ENCODE peak calls at places on chromosomes 5 and 9, in four cellular contexts. Q is adrenal gland, I is endothelial cell, D is nephron progenitor cell. Y is an unnamed sample.

GRCh38 chr9:114810614-114811013 is 4.8 kb upstream of the TNFSF15 start:
- DNase-seq in Q (no peak), I (no peak), D (no peak), Y (no peak)

GRCh38 chr5:141853895-141854626 is 24.1 kb downstream of the PCDH1 start:
- DNase-seq in Q (no peak), I (no peak), D (no peak), Y (no peak)

GRCh38 chr9:91937727-91938126 is 12.3 kb downstream of the ROR2 start:
- DNase-seq in Q (no peak), I (no peak), D (no peak), Y (no peak)

GRCh38 chr9:88799706-88800682 is 191.3 kb upstream of the S1PR3 start:
- DNase-seq in Q (no peak), I (no peak), D (no peak), Y (no peak)

GRCh38 chr5:31023105-31023504 is 170.4 kb upstream of the CDH6 start:
- DNase-seq in Q (no peak), I (no peak), D (no peak), Y (no peak)

GRCh38 chr5:1281038-1281882 is 13.6 kb downstream of the TERT start:
- DNase-seq in Q (no peak), I (no peak), D (no peak), Y (no peak)

GRCh38 chr9:9904021-9904420 is 708.8 kb downstream of the PTPRD start:
- DNase-seq in Q (no peak), I (no peak), D (no peak), Y (no peak)

GRCh38 chr9:18405240-18405639 is 68.7 kb upstream of the ADAMTSL1 start:
- DNase-seq in Q (no peak), I (no peak), D (no peak), Y (no peak)

GRCh38 chr5:102867999-102868662 is 113.0 kb downstream of the PAM start:
- DNase-seq in Q (no peak), I (no peak), D (no peak), Y (no peak)

GRCh38 chr5:107217721-107218130 is 453.0 kb downstream of the EFNA5 start:
- DNase-seq in Q (no peak), I (no peak), D (no peak), Y (no peak)

GRCh38 chr5:149654893-149655505 is 73.7 kb downstream of the ARHGEF37 start:
- DNase-seq in Q (no peak), I (no peak), D (no peak), Y (no peak)

GRCh38 chr9:79104216-79104615 is 467.5 kb upstream of the TLE4 start:
- DNase-seq in Q (no peak), I (no peak), D (no peak), Y (no peak)

GRCh38 chr9:110579763-110580255 is 268 bp upstream of the SVEP1 start:
- DNase-seq in Q (no peak), I (no peak), D (peak), Y (no peak)

GRCh38 chr9:27549196-27549737 is 19.7 kb upstream of the MOB3B start:
- DNase-seq in Q (no peak), I (no peak), D (no peak), Y (no peak)

GRCh38 chr5:119330367-119331183 is 25.2 kb upstream of the TNFAIP8 start:
- DNase-seq in Q (no peak), I (no peak), D (no peak), Y (no peak)

GRCh38 chr5:78109891-78110324 is 184.6 kb downstream of the AP3B1 start:
- DNase-seq in Q (no peak), I (no peak), D (no peak), Y (no peak)

GRCh38 chr5:61200582-61201155 is 38.4 kb upstream of the SMIM15 start:
- DNase-seq in Q (no peak), I (no peak), D (no peak), Y (no peak)

GRCh38 chr9:129323376-129323998 is 145.4 kb upstream of the IER5L start:
- DNase-seq in Q (no peak), I (no peak), D (no peak), Y (no peak)

GRCh38 chr5:66796306-66797292 is 200.4 kb downstream of the MAST4 start:
- DNase-seq in Q (no peak), I (no peak), D (no peak), Y (no peak)

GRCh38 chr5:160165137-160166068 is 46.2 kb upstream of the PWWP2A start:
- DNase-seq in Q (peak), I (no peak), D (peak), Y (peak)

GRCh38 chr9:38036359-38037084 is 32.5 kb downstream of the SHB start:
- DNase-seq in Q (no peak), I (no peak), D (no peak), Y (no peak)

GRCh38 chr5:135602882-135603721 is 24.3 kb upstream of the CXCL14 start:
- DNase-seq in Q (no peak), I (no peak), D (no peak), Y (no peak)

GRCh38 chr9:87442451-87442850 is 55.2 kb upstream of the DAPK1 start:
- DNase-seq in Q (no peak), I (no peak), D (no peak), Y (no peak)

GRCh38 chr9:8292657-8293056 is 493.1 kb upstream of the DMAC1 start:
- DNase-seq in Q (no peak), I (no peak), D (no peak), Y (no peak)

GRCh38 chr5:140357731-140358093 is 2.3 kb upstream of the SLC4A9 start:
- DNase-seq in Q (peak), I (peak), D (peak), Y (peak)

GRCh38 chr5:99955962-99956361 is 579.2 kb upstream of the FAM174A start:
- DNase-seq in Q (no peak), I (no peak), D (no peak), Y (no peak)

DNA sequence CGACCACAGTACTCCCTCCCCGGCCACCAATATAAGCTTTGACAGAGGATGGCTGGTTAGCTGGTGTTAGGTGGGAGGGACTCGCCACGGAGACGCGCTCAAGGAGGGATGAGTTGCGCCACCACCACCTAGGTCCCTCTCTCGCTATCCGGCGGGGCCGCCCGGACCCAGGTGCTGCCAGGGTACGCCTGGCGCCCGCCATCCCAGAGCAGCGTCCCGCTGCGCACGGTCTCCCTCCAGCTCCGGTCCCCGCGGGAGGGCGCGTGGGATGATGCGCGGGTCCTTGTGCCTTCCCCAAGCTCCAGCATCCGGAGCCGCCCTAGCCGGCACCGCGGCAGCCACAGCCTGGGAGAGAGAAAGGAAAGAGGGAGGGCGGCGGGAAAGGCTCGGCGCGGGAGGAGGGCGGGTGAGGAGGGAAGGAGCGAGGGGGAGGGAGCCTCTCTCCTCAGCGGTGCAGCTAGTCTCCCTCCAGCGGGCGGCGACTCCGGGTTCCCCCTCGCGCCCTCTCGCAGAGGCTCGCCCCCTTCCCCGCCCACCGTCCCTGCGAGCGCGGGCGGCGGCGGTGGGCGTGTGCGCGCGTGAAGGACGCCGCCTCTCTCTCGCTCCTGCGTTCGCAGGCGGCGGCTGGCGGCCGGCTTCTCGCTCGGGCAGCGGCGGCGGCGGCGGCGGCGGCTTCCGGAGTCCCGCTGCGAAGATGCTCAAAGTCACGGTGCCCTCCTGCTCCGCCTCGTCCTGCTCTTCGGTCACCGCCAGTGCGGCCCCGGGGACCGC is at the start of gene CAMK4:
- DNase-seq in Q (peak), I (peak), D (peak), Y (no peak)
- TF ChIP-seq CTCF in Q (no peak), I (no peak), D (no peak), Y (no peak)

DNA sequence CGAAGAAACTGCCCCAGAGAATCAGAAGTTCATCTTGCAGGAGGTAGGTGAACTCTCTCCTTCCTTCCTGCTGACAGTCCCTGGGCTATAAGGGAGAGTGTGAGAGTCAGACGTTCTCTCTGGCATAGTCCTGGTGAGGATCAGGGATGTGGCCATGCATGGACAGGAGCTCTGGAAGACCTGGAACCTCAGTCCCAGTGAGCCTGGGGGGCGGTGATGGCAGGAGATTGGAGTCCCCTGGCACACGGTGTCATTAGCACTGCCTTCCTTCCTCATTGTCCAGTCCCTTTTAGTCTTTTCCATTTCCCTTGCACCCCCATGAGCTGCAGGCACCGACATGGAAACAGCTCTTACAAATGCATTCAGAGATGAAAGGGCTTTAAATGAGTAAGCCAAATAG is 38.6 kb downstream of the GALNT12 start:
- DNase-seq in Q (no peak), I (no peak), D (no peak), Y (no peak)
- TF ChIP-seq CTCF in Q (no peak), I (no peak), D (no peak), Y (no peak)

DNA sequence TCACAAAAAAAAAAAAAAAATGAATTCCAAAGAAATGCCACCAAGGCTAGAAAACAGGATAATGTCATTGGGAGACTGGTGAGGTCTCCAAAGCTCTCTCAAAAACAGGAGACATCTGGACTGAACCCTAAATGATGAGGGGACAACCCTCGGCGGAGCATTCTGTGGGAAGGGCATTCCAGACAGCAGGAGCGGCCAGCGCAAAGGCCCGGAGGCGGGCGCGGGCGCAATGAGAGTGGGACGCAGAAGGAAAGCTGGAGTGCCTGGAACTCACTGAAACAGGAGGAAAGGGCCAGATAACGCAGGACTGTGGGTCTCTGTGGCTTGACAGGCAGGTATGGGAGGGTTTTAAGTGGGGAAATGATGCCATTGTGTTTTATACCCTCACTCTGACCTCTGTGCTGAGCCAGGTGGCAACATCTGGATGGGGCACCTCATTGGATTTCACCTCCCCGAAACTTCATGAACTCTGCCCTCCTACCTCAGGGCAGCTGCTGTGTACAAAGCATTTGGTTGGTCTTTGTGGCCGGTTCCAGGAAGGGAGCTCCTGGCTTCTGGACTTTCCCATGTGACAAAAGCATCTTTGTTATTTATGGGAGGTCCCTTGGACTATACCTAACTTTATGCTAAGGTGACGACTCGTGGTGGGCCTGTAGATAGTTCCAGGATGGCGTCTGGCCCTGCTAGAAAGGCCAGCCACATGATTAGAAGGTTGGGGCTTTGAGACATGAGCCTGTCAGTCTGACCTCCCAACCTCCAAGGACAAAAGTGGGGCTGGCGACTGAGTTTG is 11.5 kb upstream of the MAPK9 start:
- DNase-seq in Q (no peak), I (no peak), D (no peak), Y (peak)
- TF ChIP-seq CTCF in Q (no peak), I (no peak), D (no peak), Y (no peak)

DNA sequence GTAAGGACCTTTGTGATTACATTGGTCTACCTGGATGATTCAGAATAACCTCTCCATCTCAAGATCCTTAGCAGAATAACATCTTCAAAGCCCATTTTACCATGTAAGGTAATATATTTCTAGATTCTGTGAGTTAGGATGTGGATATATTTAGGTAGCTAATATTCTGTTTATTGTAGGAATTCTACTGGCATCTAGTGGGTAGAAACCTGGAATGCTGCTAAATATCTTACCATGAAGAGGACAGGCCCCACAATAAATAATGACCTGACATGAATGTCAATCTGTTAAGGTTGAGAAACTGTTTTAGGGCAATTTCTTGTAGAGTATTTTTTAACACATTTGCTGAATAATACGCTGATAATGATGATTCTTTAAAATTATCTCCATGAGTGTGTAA is 426.8 kb downstream of the MAN2A1 start:
- DNase-seq in Q (no peak), I (no peak), D (no peak), Y (no peak)
- TF ChIP-seq CTCF in Q (no peak), I (no peak), D (no peak), Y (no peak)